ENCODE peak calls at places on chromosome 11, in ten cellular contexts. E, L, Q, Y, X, U, D, G, F and S are unnamed samples.

GRCh38 chr11:112881461-112881860 is 79.8 kb upstream of the NCAM1 start:
- DNase-seq in E (no peak), L (peak), Q (no peak), Y (no peak), X (peak), U (peak), D (peak), G (no peak), F (peak), S (peak)

GRCh38 chr11:67277231-67277961 is 11.1 kb downstream of the GRK2 start:
- DNase-seq in E (peak), L (peak), Q (peak), Y (peak), X (peak), U (peak), D (peak), G (peak), F (no peak), S (peak)

GRCh38 chr11:23403210-23404185 is 543.2 kb upstream of the CCDC179 start:
- DNase-seq in E (no peak), L (no peak), Q (no peak), Y (no peak), X (no peak), U (no peak), D (no peak), G (no peak), F (no peak), S (no peak)

GRCh38 chr11:11786771-11787170 is 55.0 kb upstream of the USP47 start:
- DNase-seq in E (peak), L (peak), Q (no peak), Y (no peak), X (no peak), U (peak), D (peak), G (no peak), F (no peak), S (peak)

GRCh38 chr11:92852203-92852602 is 117.2 kb upstream of the MTNR1B start:
- DNase-seq in E (no peak), L (no peak), Q (no peak), Y (no peak), X (no peak), U (no peak), D (no peak), G (no peak), F (no peak), S (no peak)

GRCh38 chr11:70140859-70141489 is 62.1 kb upstream of the FADD start:
- DNase-seq in E (no peak), L (no peak), Q (no peak), Y (no peak), X (no peak), U (no peak), D (no peak), G (no peak), F (no peak), S (no peak)

GRCh38 chr11:26865703-26866102 is 128.2 kb upstream of the FIBIN start:
- DNase-seq in E (no peak), L (no peak), Q (no peak), Y (no peak), X (no peak), U (no peak), D (no peak), G (no peak), F (no peak), S (no peak)

GRCh38 chr11:17257200-17257599 is 19.3 kb upstream of the NUCB2 start:
- DNase-seq in E (peak), L (no peak), Q (no peak), Y (no peak), X (no peak), U (peak), D (peak), G (no peak), F (no peak), S (no peak)

GRCh38 chr11:129840236-129840635 is 24.6 kb downstream of the TMEM45B start:
- DNase-seq in E (no peak), L (no peak), Q (no peak), Y (no peak), X (peak), U (no peak), D (no peak), G (no peak), F (no peak), S (no peak)

GRCh38 chr11:123561046-123561781 is 93.2 kb downstream of the SCN3B start:
- DNase-seq in E (peak), L (no peak), Q (no peak), Y (no peak), X (no peak), U (peak), D (peak), G (no peak), F (no peak), S (peak)

GRCh38 chr11:71078482-71078881 is 173.9 kb downstream of the SHANK2 start:
- DNase-seq in E (no peak), L (peak), Q (no peak), Y (no peak), X (no peak), U (no peak), D (no peak), G (no peak), F (no peak), S (no peak)

GRCh38 chr11:113163291-113164030 is 150.9 kb upstream of the TTC12 start:
- DNase-seq in E (no peak), L (no peak), Q (no peak), Y (no peak), X (no peak), U (peak), D (peak), G (no peak), F (no peak), S (peak)

GRCh38 chr11:110852925-110853324 is 140.7 kb upstream of the ARHGAP20 start:
- DNase-seq in E (no peak), L (no peak), Q (no peak), Y (no peak), X (no peak), U (no peak), D (no peak), G (no peak), F (peak), S (no peak)

GRCh38 chr11:114880458-114880857 is 202.1 kb downstream of the NXPE2 start:
- DNase-seq in E (no peak), L (no peak), Q (no peak), Y (no peak), X (no peak), U (no peak), D (no peak), G (no peak), F (no peak), S (no peak)

GRCh38 chr11:12139144-12139881 is 28.9 kb downstream of the MICAL2 start:
- DNase-seq in E (peak), L (no peak), Q (no peak), Y (no peak), X (no peak), U (peak), D (peak), G (no peak), F (no peak), S (peak)

GRCh38 chr11:103433976-103434375 is 324.8 kb downstream of the DYNC2H1 start:
- DNase-seq in E (no peak), L (no peak), Q (no peak), Y (no peak), X (no peak), U (no peak), D (peak), G (no peak), F (no peak), S (no peak)

GRCh38 chr11:119029340-119030028 is 1.2 kb downstream of the SLC37A4 start:
- DNase-seq in E (no peak), L (no peak), Q (peak), Y (peak), X (peak), U (no peak), D (no peak), G (no peak), F (no peak), S (peak)

GRCh38 chr11:107439586-107440201 is 17.9 kb downstream of the CWF19L2 start:
- DNase-seq in E (no peak), L (no peak), Q (no peak), Y (no peak), X (no peak), U (no peak), D (no peak), G (no peak), F (no peak), S (no peak)

GRCh38 chr11:124640660-124641059 is 18.0 kb downstream of the TBRG1 start:
- DNase-seq in E (peak), L (no peak), Q (no peak), Y (no peak), X (no peak), U (no peak), D (no peak), G (no peak), F (no peak), S (no peak)

GRCh38 chr11:17379383-17380180 is 8.9 kb downstream of the KCNJ11 start:
- DNase-seq in E (no peak), L (no peak), Q (no peak), Y (no peak), X (no peak), U (no peak), D (no peak), G (no peak), F (no peak), S (no peak)

GRCh38 chr11:34667810-34668582 is 47.1 kb downstream of the EHF start:
- DNase-seq in E (no peak), L (no peak), Q (no peak), Y (no peak), X (no peak), U (no peak), D (no peak), G (no peak), F (no peak), S (no peak)

GRCh38 chr11:93131709-93132108 is 66.1 kb downstream of the SLC36A4 start:
- DNase-seq in E (no peak), L (peak), Q (no peak), Y (no peak), X (no peak), U (no peak), D (no peak), G (no peak), F (no peak), S (no peak)

GRCh38 chr11:15006139-15006759 is 34.1 kb upstream of the CALCA start:
- DNase-seq in E (peak), L (peak), Q (no peak), Y (peak), X (no peak), U (peak), D (peak), G (no peak), F (peak), S (no peak)

GRCh38 chr11:73317373-73317772 is 9.3 kb downstream of the ARHGEF17 start:
- DNase-seq in E (no peak), L (no peak), Q (no peak), Y (no peak), X (peak), U (no peak), D (peak), G (no peak), F (no peak), S (peak)

GRCh38 chr11:109374032-109374431 is 48.0 kb upstream of the C11orf87 start:
- DNase-seq in E (no peak), L (no peak), Q (no peak), Y (no peak), X (no peak), U (no peak), D (no peak), G (no peak), F (no peak), S (no peak)

GRCh38 chr11:79139900-79140299 is 300.9 kb downstream of the TENM4 start:
- DNase-seq in E (no peak), L (no peak), Q (no peak), Y (peak), X (no peak), U (no peak), D (no peak), G (no peak), F (no peak), S (no peak)

GRCh38 chr11:126284829-126285228 is 1.9 kb downstream of the TIRAP start:
- DNase-seq in E (peak), L (peak), Q (peak), Y (peak), X (peak), U (peak), D (peak), G (peak), F (peak), S (no peak)

GRCh38 chr11:79708319-79708928 is 267.6 kb upstream of the TENM4 start:
- DNase-seq in E (peak), L (peak), Q (no peak), Y (no peak), X (peak), U (peak), D (peak), G (no peak), F (peak), S (no peak)

GRCh38 chr11:66559141-66559861 is 9.1 kb downstream of the CTSF start:
- DNase-seq in E (no peak), L (no peak), Q (no peak), Y (peak), X (no peak), U (peak), D (peak), G (no peak), F (no peak), S (no peak)

GRCh38 chr11:79227732-79228416 is 213.0 kb downstream of the TENM4 start:
- DNase-seq in E (no peak), L (no peak), Q (no peak), Y (no peak), X (no peak), U (no peak), D (no peak), G (no peak), F (no peak), S (no peak)

GRCh38 chr11:125945011-125945796 is 640 bp upstream of the VSIG10L2 start:
- DNase-seq in E (no peak), L (no peak), Q (no peak), Y (no peak), X (no peak), U (no peak), D (no peak), G (no peak), F (no peak), S (no peak)

GRCh38 chr11:17972987-17973386 is 39.9 kb downstream of the SERGEF start:
- DNase-seq in E (peak), L (no peak), Q (no peak), Y (no peak), X (peak), U (peak), D (peak), G (no peak), F (peak), S (no peak)